ENCODE peak calls at places on chromosomes 4 and X, in seven cellular contexts. L is A549, E is coronary artery, J is heart right ventricle, Y is SK-N-SH, S is AG04450, P is left ventricle myocardium inferior. X is an unnamed sample.
A peak's percentile ranks its signal among the peaks of the same experiment; 100 is the strongest.

GRCh38 chr4:41124916-41125548 is 89.3 kb downstream of the APBB2 start:
- DNase-seq in S (no peak), E (no peak), P (no peak), L (no peak), J (no peak), Y (no peak), X (no peak)

GRCh38 chrX:42934020-42934701 is 156.2 kb upstream of the PPP1R2C start:
- DNase-seq in Y (no peak), J (no peak), P (no peak), S (no peak), L (no peak), E (no peak), X (no peak)

GRCh38 chr4:180057891-180058643 is 2185.1 kb upstream of the TENM3 start:
- DNase-seq in Y (peak; percentile 53), E (no peak), L (peak; percentile 3), P (no peak), J (no peak), S (no peak), X (peak; percentile 48)

GRCh38 chr4:166886708-166887107 is 347.6 kb downstream of the SPOCK3 start:
- DNase-seq in S (no peak), E (no peak), P (no peak), J (no peak), L (no peak), Y (no peak), X (no peak)

GRCh38 chr4:94577136-94577535 is 125.4 kb downstream of the PDLIM5 start:
- DNase-seq in L (no peak), E (no peak), P (peak; percentile 26), Y (peak; percentile 39), S (no peak), J (peak; percentile 69), X (peak; percentile 65)

GRCh38 chr4:123922847-123923246 is 526.3 kb downstream of the SPRY1 start:
- DNase-seq in E (no peak), P (no peak), Y (no peak), J (no peak), S (no peak), L (no peak), X (no peak)

GRCh38 chr4:85452073-85452764 is 22.7 kb upstream of the ARHGAP24 start:
- DNase-seq in S (no peak), E (no peak), P (no peak), Y (peak; percentile 28), L (no peak), J (no peak), X (no peak)

GRCh38 chrX:24245201-24245600 is 68.7 kb downstream of the SUPT20HL2 start:
- DNase-seq in S (no peak), E (no peak), P (no peak), J (no peak), L (peak; percentile 52), Y (no peak), X (peak; percentile 16)

GRCh38 chr4:74544655-74545361 is 99.9 kb downstream of the AREG start:
- DNase-seq in J (no peak), S (no peak), E (no peak), L (no peak), Y (no peak), P (no peak), X (no peak)

GRCh38 chrX:22041931-22042530 is 9.9 kb downstream of the PHEX start:
- DNase-seq in J (no peak), E (no peak), P (no peak), Y (no peak), L (no peak), S (no peak), X (no peak)

GRCh38 chr4:139552506-139552905 is 3.5 kb downstream of the SETD7 start:
- DNase-seq in Y (no peak), S (no peak), L (no peak), E (no peak), J (no peak), P (no peak), X (no peak)

GRCh38 chr4:111813565-111814140 is 331.6 kb upstream of the FAM241A start:
- DNase-seq in S (no peak), J (no peak), Y (no peak), E (no peak), L (no peak), P (no peak), X (no peak)

GRCh38 chr4:8231551-8232049 is 32.5 kb downstream of the SH3TC1 start:
- DNase-seq in E (no peak), P (no peak), L (no peak), S (no peak), Y (no peak), J (no peak), X (no peak)

GRCh38 chr4:83855044-83855443 is 319.1 kb downstream of the GPAT3 start:
- DNase-seq in J (no peak), E (no peak), P (no peak), L (peak; percentile 47), Y (no peak), S (peak; percentile 89), X (no peak)

GRCh38 chr4:171582961-171583581 is 230.1 kb upstream of the GALNTL6 start:
- DNase-seq in Y (no peak), P (no peak), J (no peak), E (no peak), L (no peak), S (no peak), X (no peak)

GRCh38 chrX:146481735-146482134 is 327.8 kb upstream of the CXorf51B start:
- DNase-seq in S (no peak), P (no peak), Y (no peak), L (no peak), J (no peak), E (no peak), X (peak; percentile 7)

GRCh38 chr4:163343604-163344146 is at the start of gene NPY5R:
- DNase-seq in S (no peak), J (no peak), Y (peak; percentile 29), E (no peak), L (no peak), P (no peak), X (peak; percentile 22)

GRCh38 chr4:168613869-168614268 is 117.0 kb downstream of the PALLD start:
- DNase-seq in E (no peak), L (no peak), S (no peak), Y (no peak), P (no peak), J (no peak), X (no peak)

GRCh38 chr4:168618577-168619265 is 121.9 kb downstream of the PALLD start:
- DNase-seq in P (no peak), E (no peak), J (no peak), L (no peak), S (no peak), Y (no peak), X (no peak)

GRCh38 chr4:168614316-168615057 is 117.6 kb downstream of the PALLD start:
- DNase-seq in L (no peak), P (no peak), E (no peak), J (no peak), Y (no peak), S (no peak), X (no peak)

GRCh38 chr4:168612435-168613139 is 115.7 kb downstream of the PALLD start:
- DNase-seq in J (no peak), P (no peak), L (no peak), Y (no peak), S (no peak), E (no peak), X (no peak)

DNA sequence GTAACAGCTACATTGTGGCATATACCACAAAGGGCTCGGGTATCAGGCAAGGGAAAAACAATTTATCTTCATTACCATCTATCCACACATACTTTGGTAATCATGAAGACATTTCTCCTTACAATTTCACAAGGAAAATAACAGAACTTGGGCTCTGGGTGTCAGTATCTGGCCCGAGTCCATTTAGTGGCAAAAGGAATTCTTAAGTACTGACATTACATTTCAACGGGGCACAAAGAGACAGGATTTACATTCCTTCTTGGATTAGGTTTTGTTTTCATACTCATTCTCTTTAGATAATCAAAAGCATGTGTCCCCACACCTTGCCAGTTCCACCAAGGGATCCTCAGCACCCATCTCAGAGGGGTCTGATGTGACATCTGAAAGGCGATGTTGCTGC is 118.4 kb downstream of the PALLD start:
- DNase-seq in Y (no peak), E (no peak), J (no peak), S (no peak), P (no peak), L (no peak), X (no peak)
- H3K4me3 ChIP-seq in Y (no peak overlapping the region), E (no peak overlapping the region), J (no peak overlapping the region), S (no peak overlapping the region), P (no peak overlapping the region), L (no peak overlapping the region), X (no peak overlapping the region)

DNA sequence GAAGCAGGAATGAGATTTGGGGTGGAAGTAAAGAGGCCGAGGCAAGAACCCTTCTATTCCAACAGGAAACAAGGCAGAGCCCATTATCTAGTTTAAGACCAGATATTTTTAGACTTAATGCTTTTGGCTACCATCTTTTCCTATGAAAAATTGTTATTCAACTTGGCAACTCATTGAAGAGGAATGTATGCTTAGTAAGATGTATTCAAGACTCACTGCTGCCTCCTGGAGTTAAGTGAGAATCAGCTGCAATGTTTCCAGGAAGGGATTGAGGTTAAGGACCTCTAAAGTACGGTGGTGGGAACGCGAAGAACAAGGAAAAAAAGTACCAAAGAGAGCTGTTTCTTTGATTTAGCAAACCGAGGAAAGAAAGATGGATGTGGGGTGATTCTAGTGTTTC is 89.1 kb downstream of the RAPGEF2 start:
- DNase-seq in Y (no peak), L (peak; percentile 40), P (no peak), J (no peak), E (no peak), S (no peak), X (no peak)
- TF ChIP-seq CTCF in Y (peak; percentile 74), L (peak; percentile 27), P (peak; percentile 33), J (peak; percentile 10), E (no peak), S (peak; percentile 54), X (peak; percentile 48)

DNA sequence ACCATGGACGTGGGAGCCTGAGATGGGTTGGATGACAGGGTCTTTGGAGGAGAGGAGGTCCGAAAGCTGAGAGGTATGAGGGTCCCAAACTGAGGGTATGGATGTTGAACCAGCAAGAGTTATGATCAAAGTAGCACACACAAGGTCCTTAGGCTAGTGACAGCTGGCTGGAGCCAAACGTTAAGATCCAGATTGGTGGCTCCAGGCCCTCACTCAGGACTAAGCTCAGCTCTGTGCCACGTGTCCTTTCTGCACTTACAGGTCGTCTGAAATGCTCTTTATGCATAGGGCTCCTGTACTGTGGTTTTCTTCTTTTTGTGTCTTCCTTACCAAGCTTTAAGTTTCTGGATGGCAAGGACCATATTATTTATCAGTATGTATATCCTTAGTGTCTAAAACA is 35.4 kb downstream of the ADD1 start:
- DNase-seq in E (no peak), P (no peak), J (no peak), Y (no peak), S (no peak), L (no peak), X (peak; percentile 89)
- H3K27ac ChIP-seq in E (no peak overlapping the region), P (no peak overlapping the region), J (no peak overlapping the region), Y (no peak overlapping the region), S (no peak overlapping the region), L (no peak overlapping the region), X (peak overlapping the region; percentile 97)

GRCh38 chrX:39907964-39908616 is 189.7 kb downstream of the BCOR start:
- DNase-seq in S (peak; percentile 84), P (peak; percentile 52), L (peak; percentile 87), Y (peak; percentile 30), J (peak; percentile 44), E (peak; percentile 87), X (no peak)

GRCh38 chrX:39904816-39905474 is 192.8 kb downstream of the BCOR start:
- DNase-seq in E (no peak), P (no peak), L (no peak), J (no peak), Y (no peak), S (no peak), X (no peak)

GRCh38 chrX:39903937-39904336 is 193.8 kb downstream of the BCOR start:
- DNase-seq in Y (no peak), S (no peak), J (no peak), P (no peak), L (peak; percentile 35), E (no peak), X (no peak)

GRCh38 chrX:39905475-39905889 is 192.3 kb downstream of the BCOR start:
- DNase-seq in J (no peak), Y (peak; percentile 34), L (no peak), E (no peak), P (no peak), S (no peak), X (no peak)

GRCh38 chrX:39905946-39906345 is 191.8 kb downstream of the BCOR start:
- DNase-seq in P (no peak), E (no peak), J (no peak), S (no peak), Y (no peak), L (no peak), X (no peak)
- H3K4me3 ChIP-seq in P (no peak overlapping the region), E (no peak overlapping the region), J (no peak overlapping the region), S (no peak overlapping the region), Y (no peak overlapping the region), L (no peak overlapping the region), X (no peak overlapping the region)

X was measured in WERI-Rb-1.